ENCODE peak calls at places on chromosomes 4 and X, in eight cellular contexts. A, D, Y, I, X, T, O and P are unnamed samples.

GRCh38 chrX:13649823-13650222 is 3.1 kb upstream of the TCEANC start:
- DNase-seq in I (no peak), Y (no peak), D (no peak), X (no peak), T (no peak), O (peak), A (no peak), P (no peak)

GRCh38 chr4:172975651-172976229 is 192.9 kb upstream of the GALNT7 start:
- DNase-seq in Y (no peak), I (no peak), O (no peak), D (no peak), X (no peak), A (no peak), T (no peak), P (no peak)

GRCh38 chrX:47200385-47201150 is 6.9 kb downstream of the UBA1 start:
- DNase-seq in D (no peak), A (no peak), T (no peak), I (no peak), Y (no peak), O (no peak), X (peak), P (no peak)

GRCh38 chr4:22741744-22742143 is 49.0 kb downstream of the GBA3 start:
- DNase-seq in X (no peak), A (no peak), Y (no peak), T (no peak), O (no peak), D (no peak), I (no peak), P (no peak)

GRCh38 chr4:102871772-102872171 is 3.0 kb downstream of the CISD2 start:
- DNase-seq in I (no peak), X (no peak), Y (no peak), A (no peak), D (no peak), T (no peak), O (peak), P (no peak)

GRCh38 chrX:145773006-145773405 is 44.6 kb upstream of the SLITRK2 start:
- DNase-seq in Y (no peak), T (no peak), O (no peak), D (no peak), A (no peak), I (no peak), X (no peak), P (no peak)

GRCh38 chr4:160213377-160213776 is 1110.5 kb downstream of the RAPGEF2 start:
- DNase-seq in X (no peak), Y (no peak), T (no peak), O (no peak), D (no peak), I (no peak), A (no peak), P (no peak)

GRCh38 chr4:10054571-10055041 is 33.3 kb upstream of the SLC2A9 start:
- DNase-seq in O (no peak), T (no peak), D (no peak), I (no peak), X (peak), Y (no peak), A (peak), P (no peak)

GRCh38 chrX:123731987-123732678 is 719 bp downstream of the THOC2 start:
- DNase-seq in I (no peak), O (peak), Y (no peak), X (no peak), A (no peak), T (no peak), D (peak), P (no peak)

GRCh38 chr4:23237771-23238170 is 545.0 kb downstream of the GBA3 start:
- DNase-seq in A (no peak), Y (no peak), I (no peak), D (peak), O (no peak), X (no peak), T (no peak), P (no peak)

GRCh38 chr4:73707918-73708577 is 32.3 kb upstream of the CXCL8 start:
- DNase-seq in A (peak), X (no peak), I (no peak), T (no peak), Y (peak), D (no peak), O (peak), P (peak)

GRCh38 chr4:72136429-72136828 is 104.6 kb downstream of the NPFFR2 start:
- DNase-seq in T (no peak), Y (no peak), X (no peak), O (no peak), A (no peak), I (peak), D (no peak), P (no peak)

GRCh38 chr4:83316459-83317170 is 18.0 kb downstream of the HPSE start:
- DNase-seq in A (no peak), T (no peak), I (no peak), Y (no peak), X (no peak), D (no peak), O (no peak), P (no peak)

GRCh38 chr4:182704903-182705302 is 212.3 kb downstream of the DCTD start:
- DNase-seq in T (no peak), A (no peak), X (no peak), D (no peak), O (no peak), Y (no peak), I (no peak), P (no peak)

GRCh38 chrX:81957900-81958545 is 756.1 kb downstream of the SH3BGRL start:
- DNase-seq in D (peak), X (no peak), Y (no peak), T (no peak), A (no peak), I (no peak), O (peak), P (peak)

GRCh38 chr4:96131186-96131585 is 291.3 kb downstream of the PDHA2 start:
- DNase-seq in Y (no peak), A (no peak), X (no peak), O (no peak), D (no peak), I (no peak), T (no peak), P (no peak)

GRCh38 chr4:143337600-143338287 is 1.1 kb downstream of the GAB1 start:
- DNase-seq in I (no peak), X (peak), D (peak), T (no peak), O (peak), Y (no peak), A (no peak), P (no peak)

GRCh38 chr4:15898902-15899301 is 39.6 kb downstream of the FGFBP1 start:
- DNase-seq in T (no peak), I (no peak), X (no peak), D (no peak), O (no peak), A (no peak), Y (no peak), P (no peak)

GRCh38 chr4:4225915-4226605 is 669 bp downstream of the OTOP1 start:
- DNase-seq in T (no peak), A (no peak), D (peak), X (no peak), O (no peak), Y (no peak), I (no peak), P (no peak)

GRCh38 chr4:166493828-166494432 is 620.9 kb downstream of the TLL1 start:
- DNase-seq in Y (no peak), T (no peak), I (no peak), X (no peak), D (no peak), A (no peak), O (no peak), P (no peak)

GRCh38 chr4:136740326-136740725 is 792.0 kb downstream of the PCDH18 start:
- DNase-seq in T (no peak), D (no peak), O (no peak), X (no peak), Y (no peak), A (no peak), I (no peak), P (no peak)

GRCh38 chrX:129842510-129843208 is 1.0 kb downstream of the ZDHHC9 start:
- DNase-seq in A (peak), D (peak), T (no peak), O (peak), I (no peak), X (peak), Y (no peak), P (no peak)

GRCh38 chr4:118410143-118410542 is 57.3 kb upstream of the PRSS12 start:
- DNase-seq in O (no peak), T (no peak), I (no peak), X (no peak), Y (no peak), A (no peak), D (peak), P (no peak)

GRCh38 chr4:140257461-140258305 is 103.7 kb upstream of the MAML3 start:
- DNase-seq in O (no peak), I (no peak), X (no peak), D (no peak), Y (no peak), T (no peak), A (peak), P (no peak)

GRCh38 chr4:161498155-161498554 is 665.6 kb downstream of the FSTL5 start:
- DNase-seq in O (no peak), A (no peak), I (no peak), D (no peak), Y (no peak), X (no peak), T (no peak), P (no peak)

GRCh38 chrX:72314881-72315280 is 9.2 kb upstream of the CITED1 start:
- DNase-seq in X (no peak), Y (no peak), I (no peak), O (no peak), T (no peak), A (no peak), D (no peak), P (no peak)

GRCh38 chrX:136910565-136911040 is 30.1 kb upstream of the RBMX start:
- DNase-seq in I (no peak), Y (no peak), A (no peak), O (no peak), T (no peak), D (no peak), X (no peak), P (no peak)

GRCh38 chr4:157824006-157824405 is 348.8 kb downstream of the GASK1B start:
- DNase-seq in X (no peak), D (no peak), A (no peak), I (no peak), Y (no peak), O (no peak), T (no peak), P (no peak)

GRCh38 chr4:25320374-25321172 is 8.0 kb downstream of the ZCCHC4 start:
- DNase-seq in D (no peak), Y (no peak), O (no peak), I (no peak), A (no peak), X (no peak), T (no peak), P (no peak)

GRCh38 chr4:5037553-5038551 is 13.4 kb upstream of the STK32B start:
- DNase-seq in D (no peak), X (peak), I (no peak), O (peak), Y (no peak), A (peak), T (no peak), P (peak)

GRCh38 chrX:2967584-2967983 is 38.4 kb upstream of the ARSD start:
- DNase-seq in O (no peak), X (no peak), T (no peak), A (no peak), I (no peak), D (no peak), Y (no peak), P (no peak)
- H3K4me3 ChIP-seq in O (no peak), X (no peak), T (no peak), A (no peak), I (no peak), D (peak), Y (no peak), P (peak)

GRCh38 chr4:7777017-7777710 is 162.5 kb downstream of the AFAP1 start:
- DNase-seq in Y (no peak), D (no peak), I (no peak), A (no peak), T (no peak), O (no peak), X (no peak), P (no peak)

GRCh38 chr4:7780751-7781348 is 158.8 kb downstream of the AFAP1 start:
- DNase-seq in D (no peak), T (no peak), Y (no peak), O (no peak), I (no peak), X (no peak), A (no peak), P (no peak)

GRCh38 chr4:7779194-7779768 is 160.4 kb downstream of the AFAP1 start:
- DNase-seq in A (no peak), O (no peak), I (no peak), X (no peak), D (no peak), T (no peak), Y (no peak), P (no peak)

GRCh38 chr4:7777871-7778523 is 161.7 kb downstream of the AFAP1 start:
- DNase-seq in T (no peak), O (no peak), A (no peak), X (no peak), Y (no peak), I (no peak), D (no peak), P (no peak)

DNA sequence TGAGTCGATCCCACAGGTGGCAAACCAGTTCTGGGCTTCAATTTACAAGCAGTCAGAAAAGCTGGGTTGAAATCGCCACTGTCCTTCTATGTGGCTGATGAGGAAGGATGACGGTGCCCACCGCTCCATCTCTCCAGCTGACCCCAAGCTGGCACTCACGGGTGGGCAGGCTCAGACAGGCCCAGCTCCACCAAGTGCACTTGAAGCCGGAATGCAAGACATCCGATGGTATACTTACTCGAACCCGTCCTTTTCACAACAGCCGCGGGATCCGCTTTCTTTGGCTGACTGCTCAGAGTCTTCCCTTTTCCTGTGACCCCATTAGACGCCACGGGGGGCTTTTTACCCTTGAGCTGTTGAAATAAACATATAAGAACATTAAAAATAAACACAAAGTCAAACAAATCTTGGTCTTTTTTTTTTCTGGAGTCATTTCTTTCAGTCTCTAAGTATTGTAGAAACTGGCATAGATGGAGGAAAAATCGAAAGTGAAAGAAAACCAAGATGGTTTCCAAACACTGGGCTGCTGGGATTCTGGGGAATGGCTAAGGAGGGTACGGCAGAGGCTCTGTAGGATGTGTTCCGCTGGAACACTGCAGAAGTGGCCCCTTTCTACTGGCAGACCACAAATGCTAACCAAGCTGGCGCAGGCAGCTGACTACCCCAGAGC is 161.0 kb downstream of the AFAP1 start:
- DNase-seq in D (no peak), Y (no peak), O (no peak), T (no peak), I (no peak), X (no peak), A (no peak), P (no peak)
- TF ChIP-seq POLR2AphosphoS5 in D (no peak), Y (no peak), O (no peak), T (no peak), I (no peak), X (no peak), A (no peak), P (no peak)

GRCh38 chr4:163554870-163555465 is 60.5 kb downstream of the TMA16 start:
- DNase-seq in O (peak), X (no peak), T (no peak), Y (no peak), A (peak), I (no peak), D (peak), P (peak)

GRCh38 chr4:163556169-163556568 is 61.7 kb downstream of the TMA16 start:
- DNase-seq in Y (no peak), T (no peak), A (no peak), I (no peak), O (no peak), D (no peak), X (no peak), P (no peak)

GRCh38 chr4:163553146-163553545 is 58.7 kb downstream of the TMA16 start:
- DNase-seq in Y (no peak), D (no peak), A (no peak), X (no peak), T (no peak), I (no peak), O (no peak), P (no peak)

GRCh38 chr4:163548481-163549243 is 54.2 kb downstream of the TMA16 start:
- DNase-seq in A (peak), T (no peak), X (peak), Y (no peak), I (no peak), O (peak), D (peak), P (no peak)

DNA sequence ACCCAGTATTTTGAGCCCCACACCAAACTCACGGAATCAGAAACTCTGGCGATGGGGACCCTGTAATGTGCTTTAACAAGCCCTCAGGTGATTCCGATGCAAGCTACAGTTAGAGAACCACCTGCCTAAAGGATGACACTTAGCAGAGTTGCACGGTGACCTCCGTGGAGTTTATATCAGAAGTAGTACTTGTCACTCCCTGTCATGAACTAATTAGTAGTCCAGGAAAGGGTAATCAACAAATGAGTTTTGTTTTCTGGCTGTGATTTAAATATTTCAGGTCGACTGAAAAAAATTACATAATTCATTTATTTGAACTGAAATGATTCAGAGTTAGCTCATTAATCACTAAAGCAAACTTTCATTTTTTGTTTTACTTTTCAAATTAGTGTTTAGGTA is 56.4 kb downstream of the TMA16 start:
- DNase-seq in A (no peak), Y (no peak), T (no peak), O (no peak), I (no peak), X (no peak), D (no peak), P (no peak)
- H3K9ac ChIP-seq in A (no peak), Y (no peak), T (no peak), O (no peak), I (no peak), X (no peak), D (no peak), P (no peak)

DNA sequence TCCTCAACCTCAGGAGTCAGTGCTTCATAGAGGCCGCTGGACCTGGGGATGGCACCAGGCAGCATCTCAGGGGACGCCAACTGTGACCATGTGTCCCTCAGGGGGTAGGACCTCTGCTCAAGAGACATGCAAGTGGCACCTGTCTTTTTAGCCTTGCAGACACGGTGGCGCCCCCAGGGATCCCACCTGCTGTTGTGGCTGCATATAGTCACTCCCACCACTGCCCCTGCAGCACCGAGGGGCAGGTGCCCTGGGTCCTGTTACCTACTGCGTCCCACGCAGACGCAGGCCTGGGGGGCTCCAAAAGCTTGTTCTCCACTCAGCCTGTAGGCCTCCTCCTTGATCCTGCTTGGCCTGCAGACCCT is 2.5 kb downstream of the MYL5 start:
- DNase-seq in O (no peak), D (no peak), A (no peak), Y (no peak), T (no peak), I (no peak), X (no peak), P (no peak)
- H3K4me3 ChIP-seq in O (no peak), D (no peak), A (no peak), Y (no peak), T (peak), I (no peak), X (no peak), P (no peak)

GRCh38 chr4:1208970-1209704 is 36.8 kb upstream of the SPON2 start:
- DNase-seq in A (peak), O (no peak), Y (no peak), D (no peak), I (no peak), X (no peak), T (no peak), P (no peak)

GRCh38 chr4:1207157-1207470 is 34.7 kb upstream of the SPON2 start:
- DNase-seq in I (no peak), X (no peak), T (no peak), D (no peak), Y (no peak), A (no peak), O (no peak), P (no peak)

GRCh38 chr4:1206299-1207156 is 34.1 kb upstream of the SPON2 start:
- DNase-seq in D (no peak), Y (no peak), A (no peak), O (no peak), X (no peak), T (no peak), I (no peak), P (no peak)

GRCh38 chr4:1208266-1208961 is 36.0 kb upstream of the SPON2 start:
- DNase-seq in T (no peak), A (no peak), X (no peak), D (no peak), O (no peak), Y (no peak), I (no peak), P (no peak)

DNA sequence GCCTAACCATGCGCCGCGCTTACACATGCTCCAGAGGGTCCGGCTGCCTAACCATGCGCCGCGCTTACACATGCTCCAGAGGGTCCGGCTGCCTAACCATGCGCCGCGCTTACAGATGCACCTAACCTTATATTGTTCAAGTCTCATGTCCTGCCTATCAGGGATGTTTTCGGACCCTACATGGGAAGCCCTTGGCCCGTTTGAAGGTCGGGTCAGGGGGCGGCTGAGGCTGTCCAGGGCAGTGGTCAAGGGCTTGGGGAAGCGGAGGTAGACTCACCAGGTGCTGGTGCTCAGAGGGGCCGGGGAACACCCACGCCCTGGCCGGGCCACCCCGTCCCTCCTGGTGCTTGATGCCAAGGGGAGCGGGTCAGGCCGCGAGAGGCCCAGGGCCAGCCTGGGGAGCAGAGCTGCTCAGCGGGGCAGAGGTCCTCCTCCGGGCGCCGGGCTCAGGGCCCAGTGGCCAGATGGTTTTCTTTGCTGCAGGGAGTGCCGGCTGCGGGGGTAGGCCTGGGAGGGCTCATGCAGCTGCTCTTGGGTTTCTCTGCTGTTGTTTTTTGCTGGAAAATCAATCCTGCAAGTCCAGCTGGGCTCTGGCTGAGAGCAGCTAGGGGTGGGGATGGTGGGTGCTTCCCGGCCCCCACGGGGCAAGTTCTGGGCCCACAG is 35.4 kb upstream of the SPON2 start:
- DNase-seq in D (peak), I (no peak), Y (no peak), O (no peak), X (no peak), A (no peak), T (no peak), P (no peak)
- TF ChIP-seq POLR2AphosphoS5 in D (no peak), I (no peak), Y (no peak), O (no peak), X (no peak), A (no peak), T (no peak), P (no peak)

GRCh38 chrX:133151320-133151719 is 54.4 kb upstream of the USP26 start:
- DNase-seq in D (no peak), T (no peak), Y (no peak), X (peak), A (no peak), I (no peak), O (no peak), P (no peak)
- H3K9ac ChIP-seq in D (no peak), T (no peak), Y (no peak), X (no peak), A (no peak), I (no peak), O (no peak), P (no peak)